ENCODE peak calls at places on chromosomes 7 and 10, in nine cellular contexts. I, G, X, S, V, Q, R, F and B are unnamed samples.

GRCh38 chr7:91892099-91892788 is 11.7 kb upstream of the MTERF1 start:
- DNase-seq in V (no peak), Q (no peak), R (no peak), X (no peak), S (no peak), I (no peak), G (no peak), F (no peak), B (no peak)

GRCh38 chr10:20598590-20598989 is 298.5 kb downstream of the NEBL start:
- DNase-seq in G (no peak), I (no peak), Q (peak), X (no peak), R (peak), S (no peak), V (no peak), F (peak), B (no peak)

GRCh38 chr7:73810991-73811360 is 19.8 kb upstream of the CLDN4 start:
- DNase-seq in F (no peak), V (no peak), R (no peak), S (no peak), I (no peak), Q (no peak), G (no peak), X (no peak), B (no peak)

GRCh38 chr10:43256531-43257209 is 10.2 kb downstream of the RASGEF1A start:
- DNase-seq in G (no peak), V (no peak), R (no peak), S (peak), X (no peak), Q (no peak), I (no peak), F (no peak), B (no peak)

GRCh38 chr10:326894-327635 is 191.8 kb downstream of the ZMYND11 start:
- DNase-seq in Q (no peak), G (no peak), V (no peak), I (no peak), R (no peak), F (no peak), X (no peak), S (no peak), B (no peak)

GRCh38 chr10:77195101-77195500 is 442.5 kb downstream of the KCNMA1 start:
- DNase-seq in F (peak), V (no peak), Q (no peak), S (no peak), R (peak), X (no peak), I (no peak), G (no peak), B (no peak)

GRCh38 chr10:7119325-7120015 is 291.4 kb downstream of the SFMBT2 start:
- DNase-seq in R (no peak), I (no peak), F (no peak), Q (no peak), V (no peak), S (no peak), G (no peak), X (no peak), B (no peak)

GRCh38 chr7:49483142-49483541 is 290.3 kb upstream of the VWC2 start:
- DNase-seq in F (no peak), R (peak), V (no peak), G (peak), X (peak), I (no peak), S (no peak), Q (peak), B (peak)

GRCh38 chr7:51152801-51153200 is 163.8 kb downstream of the COBL start:
- DNase-seq in R (no peak), S (no peak), F (no peak), X (no peak), Q (no peak), V (no peak), I (no peak), G (no peak), B (no peak)

GRCh38 chr7:119545118-119545517 is 727.9 kb upstream of the KCND2 start:
- DNase-seq in R (peak), I (no peak), V (no peak), F (no peak), S (no peak), X (no peak), Q (no peak), G (no peak), B (no peak)

GRCh38 chr7:96287168-96287567 is 34.7 kb downstream of the SLC25A13 start:
- DNase-seq in V (no peak), X (no peak), Q (no peak), S (no peak), F (no peak), I (no peak), G (no peak), R (no peak), B (peak)

GRCh38 chr7:129853661-129854268 is 99.0 kb downstream of the UBE2H start:
- DNase-seq in X (no peak), F (no peak), S (no peak), Q (no peak), I (peak), V (no peak), G (no peak), R (peak), B (no peak)

GRCh38 chr7:130952477-130952876 is 218.5 kb upstream of the KLF14 start:
- DNase-seq in F (no peak), V (no peak), X (no peak), Q (no peak), R (no peak), I (no peak), S (no peak), G (no peak), B (no peak)

DNA sequence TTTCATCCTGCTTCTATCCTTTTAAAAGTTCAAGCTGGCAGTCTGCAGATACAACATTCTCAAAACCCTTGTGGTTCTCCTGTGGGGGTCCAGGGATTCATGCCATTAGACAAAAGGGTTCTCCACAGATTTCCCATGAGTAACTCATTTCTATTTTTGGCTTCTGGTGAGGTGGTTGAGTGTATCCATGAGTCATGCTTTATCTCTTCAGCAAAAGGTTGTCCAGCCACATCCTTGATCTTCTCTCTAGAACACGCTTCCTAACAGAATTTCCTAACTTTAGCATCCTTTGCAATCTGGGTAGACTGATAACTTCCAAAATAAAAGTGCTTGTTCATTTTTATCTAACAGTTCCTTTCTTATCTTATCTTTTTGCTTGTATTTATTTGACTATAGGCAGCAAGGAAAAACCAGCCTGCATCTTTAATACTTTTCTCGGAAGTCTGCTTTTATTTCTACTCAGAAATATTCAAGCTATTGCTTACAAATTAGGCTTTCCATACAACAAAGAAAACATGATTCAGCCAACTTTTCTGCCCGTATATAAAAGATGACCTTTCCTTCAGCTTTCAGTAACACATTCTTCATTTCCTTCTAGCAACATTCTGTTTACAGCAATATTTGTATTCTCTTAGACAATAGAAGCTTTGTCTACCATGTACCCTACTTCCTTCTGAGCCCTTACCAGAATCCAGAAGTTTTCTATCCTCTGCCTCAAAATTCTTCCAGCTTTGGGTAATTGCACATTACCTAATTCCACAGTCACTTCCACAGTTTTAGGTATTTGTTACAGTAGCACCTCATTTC is 79.3 kb upstream of the IL6 start:
- DNase-seq in G (no peak), Q (no peak), X (no peak), V (no peak), S (no peak), I (no peak), F (no peak), R (peak), B (no peak)
- TF ChIP-seq CTCF in G (no peak), Q (no peak), X (no peak), V (no peak), S (no peak), I (no peak), F (no peak), R (no peak), B (no peak)

GRCh38 chr7:77549103-77549870 is 12.2 kb downstream of the PTPN12 start:
- DNase-seq in X (no peak), R (no peak), S (no peak), I (no peak), G (no peak), Q (no peak), F (no peak), V (no peak), B (no peak)

GRCh38 chr7:77548222-77548621 is 11.1 kb downstream of the PTPN12 start:
- DNase-seq in R (no peak), G (no peak), I (no peak), Q (no peak), V (no peak), F (no peak), X (no peak), S (no peak), B (no peak)

GRCh38 chr7:77553123-77553522 is 16.0 kb downstream of the PTPN12 start:
- DNase-seq in R (no peak), S (no peak), F (no peak), G (no peak), V (no peak), I (no peak), Q (no peak), X (no peak), B (no peak)

GRCh38 chr7:77550586-77550985 is 13.5 kb downstream of the PTPN12 start:
- DNase-seq in V (no peak), R (no peak), F (no peak), G (no peak), X (no peak), I (no peak), S (no peak), Q (no peak), B (no peak)
- TF ChIP-seq CTCF in V (no peak), R (no peak), F (no peak), G (no peak), X (no peak), I (no peak), S (no peak), Q (no peak), B (no peak)

GRCh38 chr10:61480226-61480625 is 27.0 kb upstream of the TMEM26 start:
- DNase-seq in X (no peak), I (no peak), F (no peak), Q (no peak), R (no peak), G (no peak), S (no peak), V (no peak), B (no peak)

GRCh38 chr10:61476529-61476928 is 23.3 kb upstream of the TMEM26 start:
- DNase-seq in F (no peak), G (no peak), X (no peak), Q (no peak), I (no peak), V (no peak), R (no peak), S (no peak), B (no peak)

GRCh38 chr10:61481597-61481996 is 28.4 kb upstream of the TMEM26 start:
- DNase-seq in Q (no peak), S (no peak), R (no peak), X (no peak), V (no peak), I (no peak), G (no peak), F (no peak), B (no peak)

GRCh38 chr10:61477469-61477868 is 24.3 kb upstream of the TMEM26 start:
- DNase-seq in I (no peak), G (no peak), S (no peak), Q (no peak), F (no peak), X (no peak), V (no peak), R (no peak), B (no peak)

GRCh38 chr10:61478621-61479312 is 25.6 kb upstream of the TMEM26 start:
- DNase-seq in X (no peak), V (no peak), G (no peak), Q (no peak), S (no peak), R (no peak), I (no peak), F (no peak), B (no peak)
- TF ChIP-seq CTCF in X (no peak), V (no peak), G (peak), Q (no peak), S (no peak), R (peak), I (no peak), F (no peak), B (no peak)

DNA sequence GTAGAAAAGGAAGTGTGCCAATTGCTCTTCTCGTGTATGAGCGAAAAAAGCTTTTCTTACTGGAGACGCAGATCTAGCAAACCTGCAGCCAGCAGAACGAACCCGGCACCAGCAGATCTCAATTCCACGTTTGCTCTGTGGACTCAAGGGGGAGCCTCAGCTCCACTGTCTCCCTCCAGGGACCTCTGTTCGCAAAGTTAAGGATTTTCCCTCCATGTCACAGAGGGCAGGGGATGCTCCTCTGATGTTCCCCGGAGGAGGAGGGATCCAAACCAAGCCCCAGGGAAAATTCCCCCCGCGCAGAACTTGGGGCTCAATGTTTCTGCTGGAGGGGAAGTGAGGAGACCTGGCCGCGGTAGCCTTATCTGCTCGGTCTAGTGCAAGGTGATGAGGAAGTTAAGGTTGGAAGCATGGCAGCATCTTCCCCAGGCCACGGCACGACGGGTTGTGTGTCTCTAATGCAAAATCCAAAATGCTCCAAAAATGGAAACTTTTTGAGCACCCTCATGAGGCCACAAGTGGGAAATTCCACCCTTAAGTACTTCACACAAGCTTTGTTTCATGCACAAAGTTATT is 9.0 kb downstream of the IQCE start:
- DNase-seq in X (no peak), R (no peak), I (peak), Q (no peak), F (no peak), V (no peak), G (peak), S (no peak), B (no peak)
- TF ChIP-seq CTCF in X (no peak), R (no peak), I (peak), Q (no peak), F (peak), V (no peak), G (peak), S (no peak), B (no peak)

GRCh38 chr10:96935810-96936209 is 103.7 kb downstream of the LCOR start:
- DNase-seq in S (no peak), Q (no peak), V (no peak), I (no peak), X (no peak), G (no peak), F (no peak), R (no peak), B (no peak)
- TF ChIP-seq CTCF in S (no peak), Q (no peak), V (no peak), I (no peak), X (no peak), G (no peak), F (no peak), R (no peak), B (no peak)

GRCh38 chr7:101870361-101871062 is 53.1 kb downstream of the CUX1 start:
- DNase-seq in X (peak), S (no peak), G (peak), I (peak), R (no peak), F (no peak), Q (peak), V (no peak), B (peak)
- TF ChIP-seq CTCF in X (peak), S (no peak), G (peak), I (peak), R (peak), F (no peak), Q (peak), V (peak), B (peak)

GRCh38 chr10:79502561-79503309 is 9.6 kb upstream of the EIF5AL1 start:
- DNase-seq in Q (peak), X (no peak), R (no peak), V (no peak), S (no peak), F (no peak), I (peak), G (no peak), B (no peak)
- TF ChIP-seq CTCF in Q (peak), X (peak), R (peak), V (no peak), S (no peak), F (peak), I (peak), G (peak), B (no peak)

GRCh38 chr7:117385340-117386124 is 41.8 kb downstream of the ASZ1 start:
- DNase-seq in Q (no peak), I (no peak), F (no peak), V (no peak), G (peak), X (no peak), S (no peak), R (no peak), B (peak)
- TF ChIP-seq CTCF in Q (peak), I (no peak), F (peak), V (no peak), G (peak), X (peak), S (no peak), R (peak), B (no peak)